ENCODE peak calls at places on chromosomes 12 and 14, in five cellular contexts. O, P, V, R and F are unnamed samples.
A peak's percentile ranks its signal among the peaks of the same experiment; 100 is the strongest.

GRCh38 chr12:527729-528128 is 68.0 kb downstream of the B4GALNT3 start:
- DNase-seq in R (no peak), P (no peak), V (no peak), O (no peak), F (no peak)

GRCh38 chr14:106228541-106229158 is 702.3 kb downstream of the TMEM121 start:
- DNase-seq in V (no peak), R (no peak), P (no peak), O (no peak), F (no peak)

GRCh38 chr14:28704153-28704552 is 62.4 kb upstream of the FOXG1 start:
- DNase-seq in P (no peak), R (no peak), V (no peak), O (no peak), F (no peak)

GRCh38 chr12:47085815-47086252 is 6.1 kb upstream of the AMIGO2 start:
- DNase-seq in P (no peak), O (peak; percentile 94), V (no peak), R (peak; percentile 23), F (no peak)

GRCh38 chr12:81942588-81942987 is 183.4 kb upstream of the PPFIA2 start:
- DNase-seq in P (no peak), V (no peak), O (no peak), R (no peak), F (no peak)

GRCh38 chr14:73888971-73889370 is 2.3 kb downstream of the ZNF410 start:
- DNase-seq in P (no peak), R (no peak), V (no peak), O (no peak), F (no peak)

GRCh38 chr12:105226219-105226618 is 9.8 kb downstream of the APPL2 start:
- DNase-seq in P (peak; percentile 79), O (peak; percentile 28), V (peak; percentile 63), R (peak; percentile 78), F (peak; percentile 86)

GRCh38 chr12:70379856-70380255 is 13.8 kb downstream of the KCNMB4 start:
- DNase-seq in R (no peak), O (no peak), V (no peak), P (no peak), F (no peak)

GRCh38 chr12:72872488-72872887 is 600.3 kb downstream of the TRHDE start:
- DNase-seq in V (no peak), O (peak; percentile 24), P (no peak), R (no peak), F (no peak)

GRCh38 chr12:68559246-68559645 is 51.5 kb upstream of the RAP1B start:
- DNase-seq in R (no peak), P (no peak), O (no peak), V (no peak), F (no peak)

GRCh38 chr14:71155743-71156142 is 248.5 kb downstream of the PCNX1 start:
- DNase-seq in R (no peak), V (no peak), P (no peak), O (no peak), F (no peak)

GRCh38 chr12:27780612-27781408 is 774 bp upstream of the MANSC4 start:
- DNase-seq in V (peak; percentile 24), R (peak; percentile 61), O (peak; percentile 66), P (peak; percentile 29), F (peak; percentile 45)

GRCh38 chr14:37546621-37547447 is 48.2 kb downstream of the FOXA1 start:
- DNase-seq in O (peak; percentile 60), V (no peak), R (no peak), P (no peak), F (no peak)

GRCh38 chr14:35213143-35213788 is 78.9 kb upstream of the PSMA6 start:
- DNase-seq in R (no peak), O (no peak), V (no peak), P (no peak), F (no peak)

GRCh38 chr12:56941299-56942017 is 7.2 kb upstream of the SDR9C7 start:
- DNase-seq in V (no peak), O (peak; percentile 5), R (peak; percentile 36), P (peak; percentile 33), F (no peak)

GRCh38 chr12:55720071-55720564 is at the start of gene RDH5:
- DNase-seq in R (peak; percentile 93), O (no peak), V (peak; percentile 75), P (peak; percentile 80), F (peak; percentile 76)

DNA sequence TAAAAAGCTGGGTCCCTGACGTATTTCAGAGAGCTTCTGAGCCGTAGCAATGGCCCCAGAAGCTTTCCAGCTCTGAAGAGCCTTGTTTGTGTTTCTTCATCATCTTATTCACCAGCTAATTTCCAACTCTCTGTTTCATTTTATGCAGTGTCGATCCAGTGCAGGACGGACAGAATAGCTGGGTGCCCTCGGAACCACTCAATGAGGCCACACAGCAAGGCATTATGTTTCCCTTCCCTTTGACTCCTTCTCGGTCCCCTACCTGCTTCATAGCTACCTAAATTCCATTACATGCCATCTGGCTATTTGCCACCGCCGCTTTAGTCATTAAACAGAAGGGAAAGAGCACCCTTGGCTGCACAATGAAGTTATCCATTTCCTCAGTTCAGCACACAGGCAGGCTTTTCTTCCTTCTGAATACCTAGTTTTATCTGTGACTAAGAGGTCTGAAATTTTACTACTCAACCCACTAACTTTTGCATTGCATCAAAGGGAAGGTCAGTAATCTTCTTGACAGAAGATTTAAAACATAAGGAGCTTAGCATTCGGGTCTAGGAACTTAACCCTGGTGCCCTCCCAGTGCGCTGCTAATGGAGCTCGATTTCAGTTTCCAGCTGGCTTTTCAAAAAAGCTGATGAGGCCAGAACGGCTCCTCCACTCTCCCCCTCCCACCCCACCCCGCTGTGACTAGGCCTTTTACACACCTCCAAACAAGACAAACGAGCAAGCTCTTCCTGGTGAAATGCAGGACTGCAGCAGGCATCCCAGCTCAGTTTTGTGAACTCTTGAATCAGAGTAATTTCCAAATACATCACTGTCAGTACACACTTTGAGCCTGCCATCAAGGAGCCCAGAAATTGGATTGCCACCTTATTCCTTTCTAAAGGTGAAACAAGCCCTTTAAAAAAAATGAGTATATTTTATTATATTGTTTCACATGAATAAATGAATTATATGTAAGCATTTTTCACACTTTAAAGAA is 176.7 kb downstream of the GXYLT1 start:
- DNase-seq in R (no peak), P (no peak), V (no peak), O (peak; percentile 85), F (no peak)
- H3K4me3 ChIP-seq in R (no peak overlapping the region), P (no peak overlapping the region), V (no peak overlapping the region), O (no peak overlapping the region), F (no peak overlapping the region)

DNA sequence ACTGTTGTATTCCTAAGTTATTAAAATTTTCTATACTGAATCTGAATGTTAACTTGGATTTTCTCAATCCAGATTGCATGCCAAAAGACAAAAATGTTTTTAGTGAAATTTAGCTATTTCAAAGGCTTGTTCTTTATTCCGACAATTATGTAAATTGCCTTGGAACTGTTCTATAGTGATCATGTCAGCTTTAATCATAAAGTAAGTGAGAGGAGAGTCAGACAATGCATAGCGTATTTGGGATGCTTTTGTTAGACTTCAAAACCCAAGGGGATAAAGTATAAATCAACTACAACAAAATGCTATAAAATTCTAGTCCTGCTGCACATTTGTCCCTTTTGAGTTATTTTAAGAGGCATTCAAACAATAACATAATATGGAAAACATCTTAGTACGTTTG is 11.3 kb downstream of the RTRAF start:
- DNase-seq in O (no peak), R (no peak), V (no peak), P (no peak), F (no peak)
- H3K36me3 ChIP-seq in O (peaks cover 3% of the 10 kb centered on the region), R (no peaks in the 10 kb centered on the region), V (peaks cover 2% of the 10 kb centered on the region), P (no peaks in the 10 kb centered on the region), F (peaks cover 63% of the 10 kb centered on the region)

GRCh38 chr12:5435161-5435560 is 3.3 kb downstream of the NTF3 start:
- DNase-seq in V (no peak), O (no peak), R (no peak), P (no peak), F (no peak)
- H3K4me1 ChIP-seq in V (peaks cover 14% of the 10 kb centered on the region), O (peaks cover 8% of the 10 kb centered on the region), R (peaks cover 29% of the 10 kb centered on the region), P (peaks cover 16% of the 10 kb centered on the region), F (no peaks in the 10 kb centered on the region)

GRCh38 chr14:30191639-30192279 is 264.1 kb upstream of the PRKD1 start:
- DNase-seq in V (no peak), R (no peak), P (no peak), O (no peak), F (no peak)

GRCh38 chr14:30195946-30196345 is 268.3 kb upstream of the PRKD1 start:
- DNase-seq in O (no peak), V (no peak), P (no peak), R (no peak), F (no peak)

GRCh38 chr14:30194769-30195168 is 267.1 kb upstream of the PRKD1 start:
- DNase-seq in O (no peak), V (no peak), P (no peak), R (no peak), F (no peak)

GRCh38 chr14:30193056-30193455 is 265.4 kb upstream of the PRKD1 start:
- DNase-seq in R (no peak), V (no peak), P (no peak), O (no peak), F (no peak)

DNA sequence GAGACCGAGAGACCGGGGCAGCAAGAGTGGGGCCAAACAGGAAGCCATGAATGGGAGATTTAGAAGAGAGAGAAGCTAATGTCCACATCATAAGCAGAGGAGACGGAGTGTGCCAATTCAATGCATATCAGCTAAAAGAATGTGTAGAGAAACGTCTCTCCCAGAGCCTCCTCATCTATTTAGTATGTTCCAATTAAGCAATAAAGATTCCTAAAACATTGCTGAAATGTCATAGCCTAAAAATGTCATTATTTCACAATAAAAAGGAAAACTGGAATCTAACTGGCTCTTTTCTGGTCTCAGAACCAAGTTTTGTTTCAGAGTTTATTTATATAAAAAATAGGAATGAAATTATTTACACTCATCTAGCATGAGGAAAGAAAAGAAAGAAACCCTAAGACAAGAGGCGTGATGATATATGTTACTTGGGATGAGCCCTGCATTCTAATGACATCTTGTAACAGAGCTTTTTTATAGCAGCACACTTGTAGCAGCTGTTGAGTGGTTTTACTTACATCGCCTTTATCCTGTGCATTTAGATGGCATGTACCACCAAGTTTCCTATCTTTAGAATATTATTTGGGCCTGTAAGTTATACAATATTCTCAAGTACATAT is 266.3 kb upstream of the PRKD1 start:
- DNase-seq in V (no peak), R (no peak), P (no peak), O (no peak), F (no peak)
- H3K4me3 ChIP-seq in V (no peak overlapping the region), R (no peak overlapping the region), P (no peak overlapping the region), O (no peak overlapping the region), F (no peak overlapping the region)

GRCh38 chr12:121440768-121441167 is 40.9 kb downstream of the RNF34 start:
- DNase-seq in R (no peak), V (no peak), P (no peak), O (no peak), F (no peak)
- H3K36me3 ChIP-seq in R (no peaks in the 10 kb centered on the region), V (no peaks in the 10 kb centered on the region), P (no peaks in the 10 kb centered on the region), O (peaks cover 23% of the 10 kb centered on the region), F (peaks cover 43% of the 10 kb centered on the region)

DNA sequence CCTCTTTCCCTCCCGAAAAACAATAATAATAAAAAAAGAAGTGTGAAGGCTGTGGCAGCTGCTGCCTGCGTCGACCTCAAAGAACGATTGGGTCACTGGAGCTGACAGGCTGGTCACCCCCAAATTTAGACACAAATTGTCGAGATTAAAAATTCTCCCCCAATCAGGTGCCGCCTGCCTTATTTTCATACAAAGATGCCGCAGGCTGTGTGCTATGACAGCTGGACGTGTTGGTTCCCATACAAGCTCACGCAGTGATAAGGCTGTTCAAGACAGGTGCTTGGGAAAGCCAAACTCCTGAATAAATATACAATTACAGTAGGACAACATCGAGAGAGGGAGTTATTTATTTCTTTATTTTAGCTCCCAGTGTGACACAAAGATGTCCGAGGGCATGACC is 1041.8 kb downstream of the VRK1 start:
- DNase-seq in R (no peak), V (no peak), O (no peak), P (no peak), F (no peak)
- H3K4me1 ChIP-seq in R (no peaks in the 10 kb centered on the region), V (no peaks in the 10 kb centered on the region), O (no peaks in the 10 kb centered on the region), P (no peaks in the 10 kb centered on the region), F (no peaks in the 10 kb centered on the region)